ENCODE peak calls at places on chromosomes 13 and 19, in six cellular contexts. K is astrocyte, I is SK-N-SH, U is osteoblast, G is GM23338, V is neural progenitor cell. Y is an unnamed sample.

GRCh38 chr13:23050126-23050525 is 130.7 kb upstream of the SGCG start:
- DNase-seq in I (no peak), V (no peak), U (no peak), K (no peak), G (no peak), Y (no peak)

GRCh38 chr19:47071731-47072130 is 23.3 kb upstream of the TMEM160 start:
- DNase-seq in U (no peak), I (no peak), K (no peak), V (no peak), G (no peak), Y (no peak)

GRCh38 chr13:95710313-95710712 is 33.4 kb downstream of the DNAJC3 start:
- DNase-seq in V (no peak), K (peak; percentile 57), I (no peak), G (no peak), U (no peak), Y (no peak)

GRCh38 chr13:95896302-95896701 is 156.9 kb downstream of the UGGT2 start:
- DNase-seq in I (no peak), U (peak; percentile 62), G (no peak), V (no peak), K (peak; percentile 48), Y (no peak)

GRCh38 chr13:39684531-39685137 is 29.2 kb downstream of the COG6 start:
- DNase-seq in V (peak; percentile 64), U (peak; percentile 65), G (peak; percentile 72), K (peak; percentile 37), I (peak; percentile 23), Y (peak; percentile 88)

GRCh38 chr13:90766503-90766902 is 581.0 kb upstream of the MIR17HG start:
- DNase-seq in V (no peak), I (no peak), G (no peak), U (no peak), K (no peak), Y (no peak)

GRCh38 chr19:50414850-50415660 is 3.7 kb upstream of the SPIB start:
- DNase-seq in U (peak; percentile 99), G (peak; percentile 93), V (peak; percentile 86), K (peak; percentile 12), I (peak; percentile 92), Y (peak; percentile 98)

GRCh38 chr19:35216026-35216832 is 12.3 kb downstream of the FAM187B start:
- DNase-seq in V (no peak), U (peak; percentile 32), K (no peak), G (no peak), I (no peak), Y (no peak)

GRCh38 chr19:4452230-4452990 is 5.2 kb downstream of the UBXN6 start:
- DNase-seq in K (no peak), I (peak; percentile 33), U (peak; percentile 86), G (no peak), V (no peak), Y (no peak)

GRCh38 chr19:3370214-3370720 is 3.9 kb downstream of the NFIC start:
- DNase-seq in U (peak; percentile 90), I (peak; percentile 57), G (peak; percentile 64), V (no peak), K (no peak), Y (no peak)
- H4K20me1 ChIP-seq in U (peaks cover 64% of the 10 kb centered on the region), I (peaks cover 77% of the 10 kb centered on the region), G (peaks cover 3% of the 10 kb centered on the region), V (peaks cover 13% of the 10 kb centered on the region), K (peaks cover 73% of the 10 kb centered on the region), Y (peaks cover 56% of the 10 kb centered on the region)

GRCh38 chr19:55435020-55435419 is 8.1 kb downstream of the SHISA7 start:
- DNase-seq in I (no peak), K (no peak), G (no peak), V (no peak), U (no peak), Y (no peak)

GRCh38 chr19:55434356-55434755 is 8.7 kb downstream of the SHISA7 start:
- DNase-seq in U (no peak), I (no peak), K (no peak), V (no peak), G (no peak), Y (no peak)

GRCh38 chr19:55431183-55431582 is 11.9 kb downstream of the SHISA7 start:
- DNase-seq in G (no peak), U (peak; percentile 37), K (no peak), V (no peak), I (no peak), Y (no peak)

GRCh38 chr19:55433292-55433691 is 9.8 kb downstream of the SHISA7 start:
- DNase-seq in V (no peak), G (no peak), I (no peak), K (no peak), U (peak; percentile 23), Y (no peak)

GRCh38 chr19:55432355-55432959 is 10.6 kb downstream of the SHISA7 start:
- DNase-seq in U (peak; percentile 82), I (no peak), G (no peak), K (no peak), V (no peak), Y (no peak)
- H4K20me1 ChIP-seq in U (no peaks in the 10 kb centered on the region), I (no peaks in the 10 kb centered on the region), G (no peaks in the 10 kb centered on the region), K (no peaks in the 10 kb centered on the region), V (peaks cover under 1% of the 10 kb centered on the region), Y (no peaks in the 10 kb centered on the region)

DNA sequence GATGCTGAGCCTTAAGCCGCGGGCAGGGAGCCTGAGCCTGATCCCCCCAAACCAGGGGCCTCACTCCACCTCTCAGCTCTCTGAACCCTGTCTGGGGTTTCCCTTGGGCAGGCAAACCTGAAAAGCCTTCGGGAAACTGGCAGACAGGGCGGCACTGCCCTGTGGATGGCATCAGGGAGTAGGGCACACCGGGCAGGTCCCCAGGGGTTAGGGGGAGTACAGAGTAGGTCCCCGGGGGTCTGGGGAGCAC is 9.7 kb downstream of the MKNK2 start:
- DNase-seq in I (no peak), V (no peak), K (no peak), U (peak; percentile 81), G (no peak), Y (no peak)
- H4K20me1 ChIP-seq in I (peaks cover 39% of the 10 kb centered on the region), V (peaks cover 30% of the 10 kb centered on the region), K (peaks cover 25% of the 10 kb centered on the region), U (peaks cover 45% of the 10 kb centered on the region), G (peaks cover 6% of the 10 kb centered on the region), Y (peaks cover 50% of the 10 kb centered on the region)

GRCh38 chr19:5968431-5969373 is 9.2 kb downstream of the RANBP3 start:
- DNase-seq in I (no peak), V (no peak), K (peak; percentile 25), G (peak; percentile 72), U (peak; percentile 70), Y (peak; percentile 48)

GRCh38 chr19:5971714-5972354 is 6.1 kb downstream of the RANBP3 start:
- DNase-seq in I (no peak), G (no peak), V (no peak), K (no peak), U (peak; percentile 54), Y (no peak)

GRCh38 chr19:5967571-5967970 is 10.4 kb downstream of the RANBP3 start:
- DNase-seq in V (no peak), I (no peak), K (no peak), G (no peak), U (no peak), Y (no peak)

GRCh38 chr19:5967994-5968430 is 9.9 kb downstream of the RANBP3 start:
- DNase-seq in G (peak; percentile 91), K (peak; percentile 66), U (peak; percentile 96), V (peak; percentile 79), I (peak; percentile 79), Y (peak; percentile 79)

GRCh38 chr19:5969476-5969875 is 8.5 kb downstream of the RANBP3 start:
- DNase-seq in K (no peak), I (no peak), V (no peak), G (no peak), U (no peak), Y (no peak)
- H4K20me1 ChIP-seq in K (peaks cover 98% of the 10 kb centered on the region), I (peaks cover 92% of the 10 kb centered on the region), V (peaks cover 99% of the 10 kb centered on the region), G (peaks cover 84% of the 10 kb centered on the region), U (peaks cover 91% of the 10 kb centered on the region), Y (peaks cover 75% of the 10 kb centered on the region)

GRCh38 chr13:62747152-62747551 is 1331.5 kb upstream of the PCDH20 start:
- DNase-seq in I (no peak), U (no peak), K (no peak), V (no peak), G (no peak), Y (no peak)

GRCh38 chr13:62747629-62748028 is 1332.0 kb upstream of the PCDH20 start:
- DNase-seq in G (no peak), K (no peak), U (no peak), V (no peak), I (no peak), Y (no peak)
- H4K20me1 ChIP-seq in G (no peaks in the 10 kb centered on the region), K (no peaks in the 10 kb centered on the region), U (no peaks in the 10 kb centered on the region), V (no peaks in the 10 kb centered on the region), I (no peaks in the 10 kb centered on the region), Y (no peaks in the 10 kb centered on the region)

DNA sequence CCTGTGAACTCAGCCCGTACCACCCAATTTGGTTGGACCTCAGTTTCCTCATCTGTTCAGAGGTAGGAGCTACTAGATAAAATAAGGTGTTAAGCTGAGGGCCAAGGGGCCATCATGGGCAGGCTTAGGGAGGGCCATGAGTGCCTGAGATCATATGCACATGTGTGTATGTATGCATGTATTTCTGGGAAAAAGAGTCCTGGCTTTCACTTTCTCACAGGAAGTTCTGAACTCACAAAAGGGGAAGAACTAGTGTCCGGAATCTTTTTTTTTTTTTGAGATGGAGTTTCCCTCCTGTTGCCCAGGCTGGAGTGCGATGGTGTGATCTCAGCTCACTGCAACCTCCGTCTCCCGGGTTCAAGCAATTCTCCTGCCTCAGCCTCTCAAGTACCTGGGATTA is 18.9 kb downstream of the TGFB1 start:
- DNase-seq in U (no peak), V (no peak), K (no peak), I (no peak), G (no peak), Y (no peak)
- H4K20me1 ChIP-seq in U (peaks cover 2% of the 10 kb centered on the region), V (no peaks in the 10 kb centered on the region), K (peaks cover 59% of the 10 kb centered on the region), I (peaks cover 65% of the 10 kb centered on the region), G (no peaks in the 10 kb centered on the region), Y (no peaks in the 10 kb centered on the region)

DNA sequence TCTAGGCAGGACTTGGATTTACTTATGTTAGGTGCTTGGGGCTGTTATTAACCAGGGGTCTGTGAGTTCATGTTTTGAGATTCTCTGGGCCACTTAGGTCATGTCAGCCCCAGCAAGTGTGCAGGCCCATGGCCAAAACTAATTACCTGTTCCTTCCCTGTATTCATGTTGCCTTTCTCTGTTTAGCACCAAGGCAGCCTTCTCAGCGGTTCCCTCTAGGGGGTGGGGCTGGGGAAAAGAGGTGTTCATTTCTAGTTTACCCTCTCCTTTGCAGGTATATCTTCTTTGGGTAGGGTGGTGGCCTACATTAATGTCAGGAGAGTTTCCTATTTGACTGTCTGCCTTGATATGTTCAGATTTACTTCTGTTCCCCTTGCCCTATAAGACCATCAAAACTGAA is 61.7 kb downstream of the PDS5B start:
- DNase-seq in U (no peak), I (no peak), G (peak; percentile 52), V (no peak), K (no peak), Y (no peak)
- H4K20me1 ChIP-seq in U (no peaks in the 10 kb centered on the region), I (peaks cover 26% of the 10 kb centered on the region), G (peaks cover 22% of the 10 kb centered on the region), V (peaks cover 74% of the 10 kb centered on the region), K (peaks cover 44% of the 10 kb centered on the region), Y (no peaks in the 10 kb centered on the region)

Y was measured in Karpas-422.